ENCODE peak calls at places on chromosomes 3 and 15, in six cellular contexts. I is H1, W is HepG2, N is spleen, Q is breast epithelium, B is HCT116. A is an unnamed sample.
A peak's percentile ranks its signal among the peaks of the same experiment; 100 is the strongest.

GRCh38 chr15:65862682-65863081 is 6.6 kb upstream of the RAB11A start:
- DNase-seq in Q (no peak), N (no peak), I (peak; percentile 69), B (peak; percentile 90), W (peak; percentile 85), A (no peak)

GRCh38 chr15:51401872-51402517 is 60.5 kb downstream of the GLDN start:
- DNase-seq in B (no peak), I (peak; percentile 86), W (peak; percentile 23), Q (no peak), N (peak; percentile 84), A (peak; percentile 47)

GRCh38 chr3:65776494-65776893 is 262.2 kb downstream of the MAGI1 start:
- DNase-seq in Q (no peak), W (no peak), I (no peak), N (no peak), B (no peak), A (no peak)

GRCh38 chr3:22474706-22475470 is 723.9 kb upstream of the ZNF385D start:
- DNase-seq in N (no peak), W (no peak), Q (no peak), I (no peak), B (no peak), A (peak; percentile 24)

GRCh38 chr3:111197485-111197884 is 125.9 kb downstream of the NECTIN3 start:
- DNase-seq in B (no peak), W (no peak), I (no peak), Q (no peak), N (no peak), A (no peak)

GRCh38 chr15:80404719-80405553 is 754 bp downstream of the ARNT2 start:
- DNase-seq in N (no peak), B (no peak), Q (no peak), W (no peak), I (peak; percentile 71), A (peak; percentile 84)

GRCh38 chr3:141083831-141084624 is 32.9 kb downstream of the SPSB4 start:
- DNase-seq in W (no peak), N (peak; percentile 58), B (no peak), Q (no peak), I (no peak), A (no peak)

GRCh38 chr3:111618945-111619344 is 23.8 kb upstream of the ZBED2 start:
- DNase-seq in W (no peak), Q (no peak), I (no peak), B (no peak), N (no peak), A (no peak)

GRCh38 chr3:19539488-19540395 is 391.4 kb downstream of the KCNH8 start:
- DNase-seq in I (no peak), N (no peak), Q (no peak), B (no peak), W (no peak), A (no peak)

GRCh38 chr15:77097317-77097721 is 26.4 kb upstream of the TSPAN3 start:
- DNase-seq in Q (no peak), W (no peak), B (no peak), N (no peak), I (peak; percentile 20), A (no peak)

GRCh38 chr3:155252535-155252934 is 40.9 kb downstream of the STRIT1 start:
- DNase-seq in N (no peak), Q (no peak), W (no peak), B (no peak), I (no peak), A (no peak)

GRCh38 chr3:130857336-130858026 is 36.4 kb upstream of the ATP2C1 start:
- DNase-seq in Q (no peak), I (no peak), N (no peak), W (no peak), B (no peak), A (no peak)

GRCh38 chr15:67999320-68000100 is 54.6 kb upstream of the PIAS1 start:
- DNase-seq in B (no peak), W (no peak), N (no peak), Q (no peak), I (no peak), A (no peak)

GRCh38 chr3:169310190-169310918 is 353.2 kb downstream of the MECOM start:
- DNase-seq in Q (no peak), W (no peak), I (no peak), B (no peak), N (no peak), A (no peak)

GRCh38 chr3:197002701-197003454 is 26.7 kb downstream of the MELTF start:
- DNase-seq in Q (peak; percentile 68), B (peak; percentile 51), I (peak; percentile 81), W (peak; percentile 30), N (peak; percentile 96), A (peak; percentile 97)
- TF ChIP-seq POLR2AphosphoS5 in Q (no peak), B (peak; percentile 56), I (no peak), W (no peak), N (no peak), A (no peak)

DNA sequence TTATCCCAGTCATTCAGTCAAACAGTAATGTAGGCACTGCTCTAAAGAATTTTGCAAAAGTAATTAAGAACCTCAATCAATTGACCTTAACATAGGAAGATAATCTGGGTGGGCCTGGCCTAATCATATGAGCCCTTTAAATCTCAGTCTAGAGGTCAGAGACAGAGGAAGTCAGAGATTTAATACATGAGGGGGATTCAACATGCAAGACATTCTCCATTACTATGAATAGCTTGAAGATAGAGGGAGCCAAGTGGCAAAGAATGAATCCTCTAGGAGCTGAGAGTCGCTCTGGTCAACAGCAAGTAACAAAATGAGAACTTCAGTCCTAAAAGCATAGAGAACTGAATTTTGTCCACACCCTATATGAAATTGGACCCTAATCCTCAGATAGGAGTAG is 39.0 kb upstream of the MBNL1 start:
- DNase-seq in I (no peak), W (peak; percentile 18), Q (no peak), N (no peak), B (no peak), A (no peak)
- TF ChIP-seq CTCF in I (no peak), W (peak; percentile 51), Q (no peak), N (no peak), B (no peak), A (no peak)

DNA sequence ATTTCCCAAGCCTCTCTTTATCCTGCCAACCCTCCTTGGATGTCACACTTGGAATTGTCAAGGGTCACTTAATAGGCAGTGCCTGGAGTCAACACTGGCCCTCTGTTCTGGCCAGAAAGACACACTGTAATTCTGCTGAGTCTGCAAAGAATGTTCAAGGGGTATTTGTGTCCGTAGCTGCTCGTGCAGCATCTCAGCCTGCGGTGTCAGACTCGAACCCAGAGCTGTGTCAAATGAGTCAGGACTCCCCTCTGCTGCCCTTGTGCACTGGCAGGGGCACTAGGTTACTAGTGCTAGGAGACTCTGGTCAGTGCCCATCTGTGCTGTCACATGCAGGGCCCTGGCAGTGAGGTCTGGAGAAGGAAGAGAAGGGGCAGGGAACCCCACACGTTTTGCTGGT is 795 bp upstream of the AHSG start:
- DNase-seq in W (no peak), I (no peak), Q (no peak), N (no peak), B (no peak), A (no peak)
- TF ChIP-seq POLR2AphosphoS5 in W (no peak), I (no peak), Q (no peak), N (no peak), B (no peak), A (no peak)

GRCh38 chr3:128591728-128592426 is 58.7 kb downstream of the RPN1 start:
- DNase-seq in I (no peak), N (no peak), Q (no peak), B (no peak), W (no peak), A (no peak)

GRCh38 chr3:128588147-128588546 is 62.5 kb downstream of the RPN1 start:
- DNase-seq in B (no peak), Q (no peak), N (no peak), I (no peak), W (no peak), A (no peak)

GRCh38 chr3:128587391-128587790 is 63.2 kb downstream of the RPN1 start:
- DNase-seq in W (no peak), Q (no peak), I (no peak), N (no peak), B (no peak), A (no peak)

GRCh38 chr3:128592891-128593290 is 57.7 kb downstream of the RPN1 start:
- DNase-seq in B (no peak), N (no peak), W (no peak), I (no peak), Q (no peak), A (no peak)

DNA sequence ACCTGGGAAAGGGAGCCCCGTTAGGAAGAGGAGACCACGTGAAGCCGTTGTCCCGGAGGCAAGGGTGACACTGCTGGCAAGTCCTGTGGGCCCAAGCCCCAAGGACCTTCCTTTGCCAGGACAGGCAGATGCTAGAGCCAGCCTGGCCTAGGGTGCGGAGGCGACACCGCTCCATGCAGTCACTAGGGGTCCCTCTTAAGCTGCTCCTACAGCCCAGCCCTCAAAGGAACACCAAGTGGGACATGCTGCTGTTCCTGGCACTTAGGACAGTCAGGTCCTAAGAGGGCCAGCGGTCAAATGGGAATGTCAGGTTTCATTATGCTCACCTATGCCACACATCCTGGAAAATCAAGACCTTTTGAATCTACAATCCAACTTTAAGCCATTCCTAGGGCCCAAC is 59.7 kb downstream of the RPN1 start:
- DNase-seq in Q (no peak), I (peak; percentile 75), N (no peak), W (peak; percentile 58), B (no peak), A (no peak)
- TF ChIP-seq CTCF in Q (no peak), I (peak; percentile 81), N (no peak), W (peak; percentile 97), B (peak; percentile 60), A (no peak)

GRCh38 chr3:4978259-4978965 is 825 bp upstream of the BHLHE40 start:
- DNase-seq in Q (peak; percentile 97), I (peak; percentile 85), W (peak; percentile 91), N (peak; percentile 98), B (peak; percentile 94), A (peak; percentile 98)

GRCh38 chr3:4974154-4974553 is 5.1 kb upstream of the BHLHE40 start:
- DNase-seq in W (no peak), B (no peak), N (no peak), I (no peak), Q (no peak), A (no peak)

GRCh38 chr3:4977001-4977888 is 2.0 kb upstream of the BHLHE40 start:
- DNase-seq in W (peak; percentile 84), B (no peak), N (peak; percentile 93), I (peak; percentile 64), Q (peak; percentile 79), A (peak; percentile 88)

GRCh38 chr3:4977889-4978258 is 1.4 kb upstream of the BHLHE40 start:
- DNase-seq in W (no peak), I (no peak), Q (no peak), B (no peak), N (no peak), A (no peak)

DNA sequence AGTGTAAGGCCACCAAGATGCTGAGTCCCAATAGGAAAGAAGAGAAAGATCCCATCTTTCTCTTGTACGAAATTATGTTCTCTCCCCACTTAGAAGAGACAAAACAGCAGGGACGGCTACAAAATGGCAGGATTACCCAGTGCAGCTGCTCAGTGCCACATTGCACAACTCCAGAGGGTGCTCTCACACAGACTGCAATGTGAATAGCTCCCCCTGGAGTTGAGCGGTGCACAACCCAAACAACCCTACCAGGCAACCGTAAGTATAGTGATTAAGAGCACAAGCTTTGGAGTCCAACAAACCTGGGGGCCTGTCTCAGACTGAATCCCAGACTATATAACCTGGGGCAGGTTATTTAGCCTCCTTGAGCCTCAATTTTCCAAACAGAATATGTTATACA is 3.1 kb upstream of the BHLHE40 start:
- DNase-seq in B (peak; percentile 87), Q (no peak), I (peak; percentile 65), N (peak; percentile 82), W (peak; percentile 79), A (no peak)
- TF ChIP-seq POLR2AphosphoS5 in B (no peak), Q (no peak), I (no peak), N (peak; percentile 6), W (no peak), A (peak; percentile 25)

GRCh38 chr3:8501388-8502131 is at the start of gene LMCD1:
- DNase-seq in N (peak; percentile 94), Q (peak; percentile 89), W (peak; percentile 93), B (peak; percentile 83), I (peak; percentile 92), A (peak; percentile 98)
- TF ChIP-seq CTCF in N (no peak), Q (no peak), W (peak; percentile 26), B (no peak), I (no peak), A (no peak)